ENCODE peak calls at places on chromosomes 4 and X, in seven cellular contexts. One of them, this sample, is unnamed.

GRCh38 chrX:123087326-123087725 is 96.8 kb upstream of the GRIA3 start:
- DNase-seq in MCF 10A: peak
- DNase-seq in NCI-H526 treated with DMSO at 0.1 percent for 48 hours: no peak
- DNase-seq in NCI-H2081 treated with DMSO at 0.1 percent for 48 hours: no peak
- DNase-seq in BE2C: no peak
- DNase-seq in EL: peak
- DNase-seq in endothelial cell: no peak
- DNase-seq in this sample: peak

GRCh38 chrX:7242613-7243012 is 94.7 kb upstream of the PUDP start:
- DNase-seq in endothelial cell: no peak
- DNase-seq in BE2C: no peak
- DNase-seq in NCI-H2081 treated with DMSO at 0.1 percent for 48 hours: no peak
- DNase-seq in EL: no peak
- DNase-seq in NCI-H526 treated with DMSO at 0.1 percent for 48 hours: no peak
- DNase-seq in MCF 10A: no peak
- DNase-seq in this sample: no peak

GRCh38 chrX:140431521-140431920 is 73.3 kb downstream of the SOX3 start:
- DNase-seq in NCI-H526 treated with DMSO at 0.1 percent for 48 hours: no peak
- DNase-seq in MCF 10A: peak
- DNase-seq in NCI-H2081 treated with DMSO at 0.1 percent for 48 hours: no peak
- DNase-seq in endothelial cell: no peak
- DNase-seq in BE2C: no peak
- DNase-seq in EL: peak
- DNase-seq in this sample: peak

GRCh38 chr4:5146248-5146647 is 95.0 kb downstream of the STK32B start:
- DNase-seq in NCI-H2081 treated with DMSO at 0.1 percent for 48 hours: no peak
- DNase-seq in BE2C: no peak
- DNase-seq in EL: no peak
- DNase-seq in NCI-H526 treated with DMSO at 0.1 percent for 48 hours: no peak
- DNase-seq in MCF 10A: no peak
- DNase-seq in endothelial cell: no peak
- DNase-seq in this sample: no peak

GRCh38 chr4:174314770-174315169 is 31.1 kb downstream of the CEP44 start:
- DNase-seq in endothelial cell: no peak
- DNase-seq in EL: peak
- DNase-seq in NCI-H2081 treated with DMSO at 0.1 percent for 48 hours: no peak
- DNase-seq in MCF 10A: peak
- DNase-seq in BE2C: peak
- DNase-seq in NCI-H526 treated with DMSO at 0.1 percent for 48 hours: no peak
- DNase-seq in this sample: no peak

GRCh38 chrX:47802589-47802988 is 34.1 kb upstream of the ZNF81 start:
- DNase-seq in NCI-H2081 treated with DMSO at 0.1 percent for 48 hours: no peak
- DNase-seq in NCI-H526 treated with DMSO at 0.1 percent for 48 hours: no peak
- DNase-seq in MCF 10A: peak
- DNase-seq in BE2C: peak
- DNase-seq in EL: peak
- DNase-seq in endothelial cell: no peak
- DNase-seq in this sample: no peak

GRCh38 chr4:94127707-94128328 is 79.8 kb upstream of the SMARCAD1 start:
- DNase-seq in NCI-H2081 treated with DMSO at 0.1 percent for 48 hours: no peak
- DNase-seq in NCI-H526 treated with DMSO at 0.1 percent for 48 hours: peak
- DNase-seq in EL: peak
- DNase-seq in endothelial cell: no peak
- DNase-seq in BE2C: no peak
- DNase-seq in MCF 10A: peak
- DNase-seq in this sample: peak

GRCh38 chr4:1596393-1596792 is 87.7 kb downstream of the FAM53A start:
- DNase-seq in BE2C: no peak
- DNase-seq in MCF 10A: no peak
- DNase-seq in EL: no peak
- DNase-seq in NCI-H2081 treated with DMSO at 0.1 percent for 48 hours: no peak
- DNase-seq in endothelial cell: no peak
- DNase-seq in NCI-H526 treated with DMSO at 0.1 percent for 48 hours: no peak
- DNase-seq in this sample: no peak

GRCh38 chr4:22072240-22072639 is 123.7 kb upstream of the KCNIP4 start:
- DNase-seq in MCF 10A: no peak
- DNase-seq in NCI-H2081 treated with DMSO at 0.1 percent for 48 hours: no peak
- DNase-seq in endothelial cell: no peak
- DNase-seq in BE2C: no peak
- DNase-seq in EL: no peak
- DNase-seq in NCI-H526 treated with DMSO at 0.1 percent for 48 hours: no peak
- DNase-seq in this sample: no peak

GRCh38 chr4:119087121-119087520 is 48.5 kb upstream of the MYOZ2 start:
- DNase-seq in BE2C: no peak
- DNase-seq in MCF 10A: no peak
- DNase-seq in NCI-H2081 treated with DMSO at 0.1 percent for 48 hours: no peak
- DNase-seq in NCI-H526 treated with DMSO at 0.1 percent for 48 hours: no peak
- DNase-seq in EL: no peak
- DNase-seq in endothelial cell: no peak
- DNase-seq in this sample: peak

GRCh38 chr4:7705602-7706001 is 234.1 kb downstream of the AFAP1 start:
- DNase-seq in BE2C: no peak
- DNase-seq in EL: no peak
- DNase-seq in endothelial cell: no peak
- DNase-seq in NCI-H526 treated with DMSO at 0.1 percent for 48 hours: no peak
- DNase-seq in NCI-H2081 treated with DMSO at 0.1 percent for 48 hours: no peak
- DNase-seq in MCF 10A: no peak
- DNase-seq in this sample: no peak

GRCh38 chrX:40104649-40105015 is 6.9 kb upstream of the BCOR start:
- DNase-seq in endothelial cell: no peak
- DNase-seq in BE2C: peak
- DNase-seq in NCI-H2081 treated with DMSO at 0.1 percent for 48 hours: no peak
- DNase-seq in MCF 10A: peak
- DNase-seq in NCI-H526 treated with DMSO at 0.1 percent for 48 hours: no peak
- DNase-seq in EL: peak
- DNase-seq in this sample: peak

GRCh38 chr4:118396881-118397666 is 44.3 kb upstream of the PRSS12 start:
- DNase-seq in BE2C: no peak
- DNase-seq in MCF 10A: peak
- DNase-seq in endothelial cell: no peak
- DNase-seq in NCI-H526 treated with DMSO at 0.1 percent for 48 hours: no peak
- DNase-seq in EL: no peak
- DNase-seq in NCI-H2081 treated with DMSO at 0.1 percent for 48 hours: no peak
- DNase-seq in this sample: no peak

GRCh38 chr4:138953962-138954371 is 61.6 kb upstream of the NOCT start:
- DNase-seq in MCF 10A: peak
- DNase-seq in NCI-H526 treated with DMSO at 0.1 percent for 48 hours: no peak
- DNase-seq in endothelial cell: no peak
- DNase-seq in BE2C: no peak
- DNase-seq in NCI-H2081 treated with DMSO at 0.1 percent for 48 hours: no peak
- DNase-seq in EL: peak
- DNase-seq in this sample: peak

GRCh38 chrX:107626916-107627315 is 1.4 kb upstream of the PRPS1 start:
- DNase-seq in NCI-H2081 treated with DMSO at 0.1 percent for 48 hours: no peak
- DNase-seq in BE2C: no peak
- DNase-seq in endothelial cell: no peak
- DNase-seq in MCF 10A: no peak
- DNase-seq in NCI-H526 treated with DMSO at 0.1 percent for 48 hours: no peak
- DNase-seq in EL: peak
- DNase-seq in this sample: no peak

GRCh38 chr4:150325872-150326271 is 247.6 kb downstream of the DCLK2 start:
- DNase-seq in EL: no peak
- DNase-seq in NCI-H2081 treated with DMSO at 0.1 percent for 48 hours: no peak
- DNase-seq in endothelial cell: no peak
- DNase-seq in MCF 10A: no peak
- DNase-seq in BE2C: no peak
- DNase-seq in NCI-H526 treated with DMSO at 0.1 percent for 48 hours: no peak
- DNase-seq in this sample: no peak

GRCh38 chrX:72620550-72621145 is 48.0 kb upstream of the HDAC8 start:
- DNase-seq in MCF 10A: peak
- DNase-seq in NCI-H2081 treated with DMSO at 0.1 percent for 48 hours: no peak
- DNase-seq in NCI-H526 treated with DMSO at 0.1 percent for 48 hours: no peak
- DNase-seq in EL: peak
- DNase-seq in endothelial cell: no peak
- DNase-seq in BE2C: no peak
- DNase-seq in this sample: peak

GRCh38 chr4:136861081-136861480 is 671.2 kb downstream of the PCDH18 start:
- DNase-seq in MCF 10A: no peak
- DNase-seq in BE2C: no peak
- DNase-seq in NCI-H526 treated with DMSO at 0.1 percent for 48 hours: no peak
- DNase-seq in endothelial cell: no peak
- DNase-seq in EL: no peak
- DNase-seq in NCI-H2081 treated with DMSO at 0.1 percent for 48 hours: no peak
- DNase-seq in this sample: no peak

GRCh38 chrX:155112171-155112570 is 40.9 kb downstream of the BRCC3 start:
- DNase-seq in EL: no peak
- DNase-seq in endothelial cell: no peak
- DNase-seq in MCF 10A: peak
- DNase-seq in NCI-H526 treated with DMSO at 0.1 percent for 48 hours: no peak
- DNase-seq in NCI-H2081 treated with DMSO at 0.1 percent for 48 hours: no peak
- DNase-seq in BE2C: no peak
- DNase-seq in this sample: no peak

GRCh38 chrX:100636321-100636991 is at the start of gene TSPAN6:
- DNase-seq in MCF 10A: peak
- DNase-seq in BE2C: peak
- DNase-seq in endothelial cell: peak
- DNase-seq in NCI-H2081 treated with DMSO at 0.1 percent for 48 hours: peak
- DNase-seq in NCI-H526 treated with DMSO at 0.1 percent for 48 hours: peak
- DNase-seq in EL: peak
- DNase-seq in this sample: peak

GRCh38 chr4:4923208-4923607 is 63.7 kb downstream of the MSX1 start:
- DNase-seq in EL: no peak
- DNase-seq in endothelial cell: no peak
- DNase-seq in NCI-H526 treated with DMSO at 0.1 percent for 48 hours: no peak
- DNase-seq in BE2C: no peak
- DNase-seq in MCF 10A: no peak
- DNase-seq in NCI-H2081 treated with DMSO at 0.1 percent for 48 hours: no peak
- DNase-seq in this sample: no peak

This sample was measured in GM03348.